ENCODE peak calls at places on chromosomes 2 and 18, in nine cellular contexts. I, T, L, G, Q, P, S, O and X are unnamed samples.

GRCh38 chr2:204019572-204020501 is 83.3 kb downstream of the ICOS start:
- DNase-seq in G (no peak), T (no peak), O (peak), I (peak), S (no peak), L (no peak), P (no peak), Q (no peak), X (peak)

GRCh38 chr18:42242758-42243157 is 287.7 kb downstream of the PIK3C3 start:
- DNase-seq in G (no peak), P (no peak), T (no peak), L (no peak), O (no peak), S (no peak), I (no peak), Q (no peak), X (no peak)

GRCh38 chr2:129623783-129624182 is 355.7 kb upstream of the RAB6C start:
- DNase-seq in T (no peak), Q (no peak), P (no peak), S (no peak), I (no peak), L (no peak), O (no peak), G (no peak), X (no peak)

GRCh38 chr18:78074400-78075020 is 824.9 kb downstream of the GALR1 start:
- DNase-seq in T (no peak), O (no peak), P (no peak), S (no peak), G (no peak), Q (no peak), L (no peak), I (no peak), X (no peak)

GRCh38 chr2:285506-285905 is 2.4 kb downstream of the ALKAL2 start:
- DNase-seq in P (no peak), G (no peak), Q (no peak), I (peak), O (peak), T (peak), S (no peak), L (no peak), X (peak)

GRCh38 chr2:7044253-7045250 is 127.3 kb downstream of the RNF144A start:
- DNase-seq in T (peak), Q (peak), P (peak), S (peak), L (no peak), G (peak), O (peak), I (peak), X (peak)

GRCh38 chr18:48825101-48825745 is 125.5 kb downstream of the SMAD7 start:
- DNase-seq in O (peak), Q (no peak), G (no peak), S (no peak), T (no peak), L (no peak), I (no peak), P (no peak), X (peak)

GRCh38 chr2:33377048-33377447 is 99.4 kb upstream of the RASGRP3 start:
- DNase-seq in O (peak), T (no peak), G (no peak), P (no peak), L (no peak), I (no peak), Q (peak), S (no peak), X (no peak)

GRCh38 chr2:854460-854859 is 96.2 kb upstream of the SNTG2 start:
- DNase-seq in L (no peak), O (peak), I (peak), Q (no peak), G (no peak), P (peak), T (no peak), S (no peak), X (peak)

GRCh38 chr2:205585451-205586045 is 96.8 kb upstream of the NRP2 start:
- DNase-seq in G (no peak), P (no peak), L (no peak), I (no peak), O (no peak), Q (no peak), S (no peak), T (no peak), X (no peak)

GRCh38 chr2:156042895-156043294 is 289.6 kb downstream of the NR4A2 start:
- DNase-seq in T (no peak), P (no peak), L (no peak), Q (no peak), S (no peak), G (no peak), I (no peak), O (no peak), X (no peak)

GRCh38 chr18:62586148-62586774 is 63.4 kb downstream of the ZCCHC2 start:
- DNase-seq in I (peak), Q (peak), S (peak), L (no peak), T (peak), O (peak), P (peak), G (peak), X (peak)

GRCh38 chr18:67232406-67232805 is 284.1 kb downstream of the DSEL start:
- DNase-seq in P (no peak), I (no peak), T (no peak), L (no peak), G (no peak), Q (no peak), O (peak), S (no peak), X (peak)

GRCh38 chr2:59575191-59575590 is 978.3 kb downstream of the BCL11A start:
- DNase-seq in O (no peak), S (no peak), G (no peak), I (no peak), T (no peak), P (no peak), L (no peak), Q (no peak), X (no peak)

GRCh38 chr18:61402761-61403160 is 69.5 kb downstream of the CDH20 start:
- DNase-seq in P (no peak), S (no peak), Q (no peak), L (no peak), G (no peak), O (no peak), I (no peak), T (no peak), X (peak)

GRCh38 chr18:49819768-49820662 is 6.7 kb upstream of the ACAA2 start:
- DNase-seq in L (no peak), P (no peak), I (no peak), O (peak), T (no peak), Q (no peak), G (no peak), S (no peak), X (no peak)

GRCh38 chr2:36373149-36373880 is 17.7 kb downstream of the CRIM1 start:
- DNase-seq in G (no peak), S (no peak), I (no peak), L (no peak), T (no peak), O (peak), Q (no peak), P (no peak), X (peak)

GRCh38 chr2:180625006-180625844 is 355.2 kb upstream of the UBE2E3 start:
- DNase-seq in L (no peak), S (no peak), O (peak), G (no peak), P (no peak), T (peak), Q (no peak), I (no peak), X (peak)

GRCh38 chr18:79388043-79388442 is 7.7 kb upstream of the NFATC1 start:
- DNase-seq in G (no peak), T (no peak), S (no peak), P (no peak), L (no peak), I (no peak), Q (no peak), O (no peak), X (no peak)

GRCh38 chr2:232300894-232301387 is 77.6 kb upstream of the ALPP start:
- DNase-seq in I (no peak), P (no peak), O (peak), L (no peak), Q (no peak), T (no peak), S (no peak), G (no peak), X (peak)

GRCh38 chr2:142756430-142756829 is 121.0 kb upstream of the KYNU start:
- DNase-seq in Q (no peak), S (no peak), P (no peak), G (no peak), L (no peak), O (peak), I (no peak), T (no peak), X (no peak)

GRCh38 chr2:233353769-233354499 is at the start of gene DGKD:
- DNase-seq in G (peak), L (no peak), I (peak), O (peak), P (peak), T (no peak), Q (peak), S (peak), X (peak)

GRCh38 chr2:148982282-148982681 is 56.2 kb upstream of the LYPD6B start:
- DNase-seq in L (no peak), O (no peak), P (no peak), S (no peak), T (no peak), I (no peak), G (no peak), Q (no peak), X (peak)

GRCh38 chr2:170369894-170370293 is 191.9 kb downstream of the MYO3B start:
- DNase-seq in G (no peak), S (no peak), Q (no peak), I (peak), T (no peak), O (peak), L (no peak), P (no peak), X (peak)

GRCh38 chr2:88671786-88672427 is 19.6 kb upstream of the RPIA start:
- DNase-seq in G (no peak), L (no peak), T (no peak), O (peak), S (no peak), Q (no peak), I (peak), P (peak), X (peak)

GRCh38 chr2:120546077-120546864 is 189.4 kb upstream of the GLI2 start:
- DNase-seq in L (no peak), S (no peak), I (no peak), G (no peak), Q (peak), P (no peak), T (peak), O (peak), X (peak)

GRCh38 chr2:229193281-229193680 is 77.8 kb downstream of the PID1 start:
- DNase-seq in O (no peak), P (no peak), Q (no peak), L (no peak), S (no peak), I (no peak), T (no peak), G (no peak), X (no peak)

GRCh38 chr18:9058426-9058825 is 44.1 kb upstream of the NDUFV2 start:
- DNase-seq in T (no peak), L (no peak), I (no peak), Q (no peak), P (no peak), O (no peak), S (no peak), G (no peak), X (peak)

GRCh38 chr18:41618135-41618534 is 336.9 kb upstream of the PIK3C3 start:
- DNase-seq in S (no peak), O (no peak), I (no peak), Q (no peak), L (no peak), T (no peak), G (no peak), P (no peak), X (no peak)

GRCh38 chr2:120317916-120318315 is 28.0 kb upstream of the INHBB start:
- DNase-seq in S (no peak), I (no peak), L (no peak), T (no peak), P (no peak), Q (no peak), O (no peak), G (no peak), X (no peak)

GRCh38 chr2:31141513-31141912 is 3.3 kb upstream of the GALNT14 start:
- DNase-seq in L (no peak), G (no peak), S (no peak), P (no peak), O (no peak), Q (no peak), I (no peak), T (no peak), X (peak)

GRCh38 chr2:212289301-212289700 is 249.3 kb downstream of the ERBB4 start:
- DNase-seq in P (no peak), I (no peak), Q (no peak), T (no peak), G (no peak), O (no peak), S (no peak), L (no peak), X (no peak)

GRCh38 chr18:59929621-59930295 is 30.0 kb downstream of the PMAIP1 start:
- DNase-seq in T (no peak), S (no peak), O (peak), I (no peak), G (no peak), Q (no peak), L (no peak), P (no peak), X (no peak)

GRCh38 chr2:38074047-38074774 is 1.7 kb downstream of the CYP1B1 start:
- DNase-seq in Q (peak), O (no peak), P (no peak), G (no peak), L (no peak), T (no peak), I (no peak), S (no peak), X (no peak)

GRCh38 chr2:467101-467500 is 179.2 kb upstream of the ALKAL2 start:
- DNase-seq in O (no peak), P (no peak), G (no peak), I (no peak), Q (no peak), L (no peak), S (no peak), T (no peak), X (no peak)